ENCODE peak calls at places on chromosomes 16 and 17, in five cellular contexts. Y is stimulated activated CD8-positive, alpha-beta memory T cell treated with anti-CD3 and anti-CD28 coated beads, Interleukin-12 subunit alpha, Interleukin-12 subunit beta, amount 100 ng/mL, for 4 hours; F is Peyer's patch; S is GM23338; Z is ACHN. R is an unnamed sample.
A peak's percentile ranks its signal among the peaks of the same experiment; 100 is the strongest.

GRCh38 chr16:26240807-26241206 is 549.0 kb downstream of the HS3ST4 start:
- DNase-seq in Y (no peak), F (no peak), S (no peak), Z (no peak), R (no peak)

GRCh38 chr17:61815863-61816523 is 47.3 kb downstream of the BRIP1 start:
- DNase-seq in Y (no peak), S (peak; percentile 10), F (no peak), Z (no peak), R (peak; percentile 48)

GRCh38 chr16:53035176-53035942 is 17.3 kb downstream of the CHD9NB start:
- DNase-seq in Z (no peak), S (no peak), Y (no peak), F (no peak), R (no peak)

GRCh38 chr16:15482068-15482747 is 47.8 kb downstream of the BMERB1 start:
- DNase-seq in Z (peak; percentile 93), Y (peak; percentile 5), S (peak; percentile 75), F (peak; percentile 63), R (no peak)

GRCh38 chr17:71055128-71055527 is 885.8 kb downstream of the KCNJ2 start:
- DNase-seq in Z (no peak), F (no peak), S (no peak), Y (no peak), R (no peak)

GRCh38 chr17:75629157-75629556 is 4.1 kb upstream of the SMIM5 start:
- DNase-seq in Y (no peak), F (no peak), S (no peak), Z (no peak), R (no peak)

GRCh38 chr17:11319894-11320293 is 78.9 kb downstream of the SHISA6 start:
- DNase-seq in S (no peak), Z (no peak), F (no peak), Y (no peak), R (no peak)

GRCh38 chr16:16036359-16036792 is 87.0 kb downstream of the ABCC1 start:
- DNase-seq in S (no peak), F (no peak), Y (no peak), Z (no peak), R (no peak)